ENCODE peak calls at places on chromosomes 13 and 19, in four cellular contexts. F is PC-3, W is psoas muscle, C is mammary epithelial cell. J is an unnamed sample.

GRCh38 chr19:810077-810855 is 11.5 kb downstream of the PLPPR3 start:
- DNase-seq in F (no peak), W (no peak), C (no peak), J (no peak)

GRCh38 chr13:66071018-66071417 is 1159.1 kb downstream of the PCDH9 start:
- DNase-seq in F (no peak), W (no peak), C (no peak), J (no peak)

GRCh38 chr13:91045351-91046034 is 302.0 kb upstream of the MIR17HG start:
- DNase-seq in F (peak), W (no peak), C (no peak), J (peak)

GRCh38 chr13:109416001-109416400 is 370.4 kb downstream of the IRS2 start:
- DNase-seq in F (no peak), W (no peak), C (no peak), J (no peak)

GRCh38 chr19:44712864-44713515 is 14.0 kb downstream of the CEACAM16 start:
- DNase-seq in F (no peak), W (no peak), C (no peak), J (no peak)

GRCh38 chr19:13069415-13070369 is 33.0 kb downstream of the LYL1 start:
- DNase-seq in F (no peak), W (peak), C (no peak), J (no peak)

GRCh38 chr19:2344381-2344870 is 15.6 kb upstream of the TMPRSS9 start:
- DNase-seq in F (no peak), W (peak), C (no peak), J (no peak)

GRCh38 chr19:20926796-20927195 is 3.7 kb downstream of the ZNF85 start:
- DNase-seq in F (no peak), W (no peak), C (peak), J (no peak)

GRCh38 chr19:57466489-57466888 is 9.5 kb upstream of the VN1R1 start:
- DNase-seq in F (no peak), W (peak), C (no peak), J (no peak)

GRCh38 chr13:113901642-113902041 is 37.8 kb upstream of the GAS6 start:
- DNase-seq in F (no peak), W (no peak), C (no peak), J (no peak)

GRCh38 chr13:113902536-113902935 is 38.7 kb upstream of the GAS6 start:
- DNase-seq in F (no peak), W (no peak), C (no peak), J (no peak)

GRCh38 chr13:113903912-113904311 is 40.0 kb upstream of the GAS6 start:
- DNase-seq in F (no peak), W (no peak), C (no peak), J (no peak)

GRCh38 chr13:113903361-113903760 is 39.5 kb upstream of the GAS6 start:
- DNase-seq in F (no peak), W (no peak), C (no peak), J (no peak)

GRCh38 chr13:113902956-113903355 is 39.1 kb upstream of the GAS6 start:
- DNase-seq in F (no peak), W (no peak), C (no peak), J (no peak)
- TF ChIP-seq CTCF in F (no peak), W (no peak), C (no peak), J (no peak)

GRCh38 chr13:51767100-51767499 is 36.9 kb downstream of the DHRS12 start:
- DNase-seq in F (peak), W (no peak), C (no peak), J (peak)
- TF ChIP-seq CTCF in F (peak), W (no peak), C (peak), J (no peak)

GRCh38 chr13:25691654-25692053 is 319.9 kb downstream of the ATP8A2 start:
- DNase-seq in F (no peak), W (no peak), C (no peak), J (no peak)

GRCh38 chr13:25690582-25690981 is 318.8 kb downstream of the ATP8A2 start:
- DNase-seq in F (no peak), W (no peak), C (peak), J (no peak)

GRCh38 chr13:25688524-25688923 is 316.8 kb downstream of the ATP8A2 start:
- DNase-seq in F (no peak), W (peak), C (no peak), J (no peak)

GRCh38 chr13:25687622-25688225 is 315.9 kb downstream of the ATP8A2 start:
- DNase-seq in F (no peak), W (no peak), C (no peak), J (no peak)

GRCh38 chr13:25689539-25689938 is 317.8 kb downstream of the ATP8A2 start:
- DNase-seq in F (no peak), W (no peak), C (no peak), J (no peak)
- TF ChIP-seq CTCF in F (no peak), W (no peak), C (no peak), J (no peak)

DNA sequence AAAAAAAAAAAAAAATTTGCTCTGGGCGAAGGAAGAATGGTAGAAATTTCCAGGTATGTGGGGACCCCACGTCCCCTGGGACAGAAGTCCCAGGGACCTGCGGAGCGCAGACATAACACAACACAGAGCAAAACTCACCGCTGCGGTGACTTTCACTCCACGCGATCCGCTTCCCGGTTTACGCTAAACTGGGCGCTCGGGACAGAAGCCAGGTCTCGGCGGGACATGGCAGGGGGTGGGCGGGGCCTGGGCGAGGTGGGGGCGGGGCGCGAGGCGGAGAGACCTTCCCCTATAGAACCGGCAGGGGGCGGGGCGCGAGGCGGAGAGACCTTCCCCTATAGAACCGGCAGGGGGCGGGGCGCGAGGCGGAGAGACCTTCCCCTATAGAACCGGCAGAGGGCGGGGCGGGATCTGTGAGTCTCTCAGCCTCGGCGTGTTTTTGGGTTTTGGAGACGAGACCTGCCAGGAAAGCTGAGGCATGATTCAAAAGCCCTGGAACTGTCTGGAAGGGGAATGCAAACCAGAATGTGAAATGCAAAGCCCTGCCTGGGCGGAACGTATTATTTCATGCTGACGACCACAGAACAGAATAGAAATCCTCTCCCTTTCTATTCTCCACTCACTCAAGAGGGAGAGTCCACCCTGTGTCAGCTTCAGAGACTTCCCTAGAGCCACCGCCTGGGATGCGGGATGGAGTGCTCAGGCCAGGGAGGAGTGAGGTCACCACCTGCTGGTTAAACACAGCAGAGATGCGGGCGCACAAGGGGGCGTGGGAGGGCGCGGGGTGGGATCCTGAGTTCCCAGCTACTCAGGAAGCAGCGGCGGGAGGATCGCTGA is 20.2 kb upstream of the ERVV-1 start:
- DNase-seq in F (peak), W (peak), C (peak), J (peak)
- TF ChIP-seq CTCF in F (no peak), W (peak), C (peak), J (peak)

DNA sequence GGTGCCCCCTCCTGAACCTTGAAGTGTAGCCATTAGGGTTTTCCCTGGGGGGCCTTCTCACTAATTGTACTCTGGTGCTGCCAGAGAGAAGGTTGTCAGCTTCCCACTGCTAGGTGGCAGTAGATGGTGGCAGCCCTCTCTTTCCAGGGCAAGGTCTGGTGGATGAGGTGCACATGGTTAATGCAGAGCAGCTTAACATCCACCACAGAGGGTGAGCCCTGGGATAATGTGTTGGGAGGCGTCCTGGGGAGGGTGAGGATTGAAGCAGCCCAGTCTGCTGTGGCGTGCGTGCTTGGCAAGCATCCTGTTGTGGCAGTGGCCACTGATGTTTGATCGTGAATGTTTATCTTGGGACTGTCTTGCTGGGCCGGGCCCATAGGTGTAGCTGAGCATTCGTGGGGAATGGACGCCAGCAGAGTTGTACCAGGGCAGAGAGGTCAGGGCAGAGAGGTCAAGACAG is 5.8 kb downstream of the EGLN2 start:
- DNase-seq in F (no peak), W (no peak), C (no peak), J (no peak)
- TF ChIP-seq CTCF in F (peak), W (no peak), C (peak), J (no peak)

GRCh38 chr19:5534787-5535586 is 32.8 kb downstream of the TINCR start:
- DNase-seq in F (peak), W (no peak), C (no peak), J (peak)
- TF ChIP-seq CTCF in F (peak), W (no peak), C (peak), J (peak)

DNA sequence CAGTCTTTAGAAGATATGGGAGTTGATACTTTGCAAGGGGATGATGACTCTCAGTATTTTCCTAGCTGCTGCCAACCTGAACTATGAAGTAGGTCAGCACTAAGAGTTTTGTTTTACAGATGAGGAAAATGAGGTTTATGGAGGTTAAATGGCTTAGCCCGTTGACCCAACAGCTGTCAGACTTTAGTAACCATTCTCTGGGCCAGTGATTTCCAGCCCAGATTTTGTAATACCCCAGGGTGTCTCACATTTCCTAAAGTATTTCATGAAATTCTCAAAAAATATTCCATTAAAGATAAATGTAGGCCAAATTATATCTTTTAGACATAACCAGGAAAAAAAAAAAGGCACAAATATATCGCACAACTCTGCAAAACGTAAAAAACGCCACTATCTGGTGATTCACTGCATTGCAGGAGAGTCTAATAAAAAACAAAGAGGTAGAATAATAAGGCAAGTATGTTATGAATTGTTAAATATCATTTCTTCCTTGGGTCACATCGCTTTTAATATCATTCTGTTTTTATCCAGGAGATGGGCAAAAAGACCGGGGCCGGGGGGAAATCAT is 112.5 kb downstream of the DACH1 start:
- DNase-seq in F (no peak), W (no peak), C (no peak), J (no peak)
- TF ChIP-seq CTCF in F (peak), W (no peak), C (no peak), J (no peak)

DNA sequence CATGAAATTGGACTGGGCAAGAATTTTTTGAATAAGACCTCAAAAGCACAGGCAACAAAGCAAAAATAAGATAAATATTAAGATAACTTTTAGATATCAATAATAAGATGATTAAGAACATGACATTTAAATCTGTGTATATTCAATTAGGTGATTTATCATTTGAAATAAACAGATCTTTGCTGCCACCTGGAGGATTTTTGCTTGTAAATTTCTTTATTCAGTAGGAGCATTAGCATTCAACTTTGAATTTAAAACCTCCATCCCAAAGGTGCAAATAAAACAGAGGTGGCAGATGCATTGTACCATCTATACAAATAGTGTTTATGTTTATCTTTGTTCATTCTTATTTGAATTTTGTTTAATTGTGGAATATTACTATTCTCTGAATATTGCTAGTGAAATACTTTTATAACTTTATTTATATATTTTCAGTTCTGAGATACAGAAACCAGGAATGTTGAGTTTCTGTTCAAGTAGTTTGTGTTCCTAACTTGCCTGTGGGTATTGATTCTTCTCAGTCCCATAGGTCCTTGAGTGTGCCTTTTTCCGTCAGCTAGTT is 20.9 kb downstream of the COG6 start:
- DNase-seq in F (peak), W (no peak), C (peak), J (no peak)
- TF ChIP-seq CTCF in F (peak), W (peak), C (peak), J (peak)

GRCh38 chr19:7831452-7831851 is 1.4 kb downstream of the EVI5L start:
- DNase-seq in F (peak), W (no peak), C (peak), J (peak)
- TF ChIP-seq CTCF in F (peak), W (no peak), C (peak), J (no peak)

J was measured in endothelial cell.